ENCODE peak calls at places on chromosomes 3 and 15, in eight cellular contexts. V, C, Z, R, O, Q, G and Y are unnamed samples.

GRCh38 chr15:36667296-36667695 is 87.9 kb downstream of the CDIN1 start:
- DNase-seq in Q (no peak), R (no peak), O (no peak), G (no peak), C (no peak), Z (no peak), V (no peak), Y (no peak)

GRCh38 chr3:52132930-52133329 is 21.3 kb downstream of the POC1A start:
- DNase-seq in O (no peak), C (no peak), G (no peak), Z (no peak), V (no peak), R (no peak), Q (no peak), Y (no peak)

GRCh38 chr3:149258298-149258697 is 36.7 kb upstream of the CP start:
- DNase-seq in G (no peak), C (no peak), V (no peak), Z (no peak), Q (no peak), O (no peak), R (no peak), Y (no peak)

GRCh38 chr3:169241928-169242751 is 421.4 kb downstream of the MECOM start:
- DNase-seq in R (peak; percentile 18), Z (no peak), V (peak; percentile 55), G (no peak), C (no peak), Q (peak; percentile 11), O (no peak), Y (no peak)

GRCh38 chr3:195253981-195254432 is 17.0 kb downstream of the XXYLT1 start:
- DNase-seq in V (no peak), G (no peak), O (no peak), R (no peak), Z (no peak), Q (no peak), C (no peak), Y (no peak)

GRCh38 chr15:71444032-71444810 is 328.9 kb downstream of the THSD4 start:
- DNase-seq in O (no peak), R (no peak), C (no peak), G (no peak), Q (no peak), Z (no peak), V (no peak), Y (no peak)

GRCh38 chr3:49217688-49218470 is 46.5 kb downstream of the KLHDC8B start:
- DNase-seq in V (no peak), Q (no peak), Z (no peak), G (peak; percentile 59), R (no peak), C (no peak), O (no peak), Y (no peak)

GRCh38 chr3:45312836-45313493 is 75.4 kb upstream of the LARS2 start:
- DNase-seq in G (no peak), R (no peak), C (no peak), O (no peak), Q (peak; percentile 8), Z (no peak), V (no peak), Y (no peak)

GRCh38 chr3:44996556-44996969 is 20.5 kb downstream of the EXOSC7 start:
- DNase-seq in O (no peak), G (no peak), C (no peak), Q (no peak), V (no peak), Z (no peak), R (no peak), Y (no peak)

GRCh38 chr3:30269751-30270445 is 336.5 kb upstream of the TGFBR2 start:
- DNase-seq in O (no peak), V (no peak), C (no peak), Q (no peak), Z (no peak), G (no peak), R (no peak), Y (peak; percentile 71)

GRCh38 chr3:158773845-158774542 is 27.9 kb upstream of the MFSD1 start:
- DNase-seq in V (no peak), R (no peak), C (no peak), O (no peak), Z (no peak), Q (peak; percentile 89), G (no peak), Y (no peak)

GRCh38 chr3:47440131-47440530 is 35.6 kb downstream of the SCAP start:
- DNase-seq in G (no peak), R (peak; percentile 45), Q (peak; percentile 32), V (no peak), Z (peak; percentile 33), C (no peak), O (no peak), Y (no peak)

GRCh38 chr3:56754753-56755365 is 46.9 kb downstream of the ARHGEF3 start:
- DNase-seq in Z (no peak), G (no peak), V (no peak), O (no peak), C (peak; percentile 46), Q (no peak), R (no peak), Y (peak; percentile 72)

GRCh38 chr3:119297169-119297568 is 3.0 kb downstream of the ARHGAP31 start:
- DNase-seq in C (no peak), O (no peak), R (no peak), Z (no peak), V (no peak), Q (peak; percentile 44), G (no peak), Y (no peak)

GRCh38 chr3:193572426-193572908 is 17.8 kb upstream of the ATP13A4 start:
- DNase-seq in C (peak; percentile 29), O (peak; percentile 52), R (peak; percentile 60), Q (peak; percentile 68), Z (peak; percentile 20), G (no peak), V (peak; percentile 80), Y (no peak)

GRCh38 chr15:29560896-29561295 is 261.4 kb downstream of the TJP1 start:
- DNase-seq in O (no peak), Z (no peak), C (no peak), R (no peak), G (no peak), Q (no peak), V (no peak), Y (no peak)

GRCh38 chr3:46100812-46101211 is 73.5 kb upstream of the XCR1 start:
- DNase-seq in O (no peak), G (no peak), C (no peak), Z (no peak), V (no peak), Q (no peak), R (no peak), Y (no peak)

GRCh38 chr3:53822331-53822741 is 23.9 kb downstream of the CHDH start:
- DNase-seq in V (no peak), Z (no peak), C (no peak), O (no peak), R (no peak), Q (no peak), G (peak; percentile 82), Y (no peak)

GRCh38 chr15:68572921-68573320 is 5.9 kb upstream of the CORO2B start:
- DNase-seq in Q (no peak), G (no peak), O (peak; percentile 19), V (no peak), Z (no peak), C (no peak), R (no peak), Y (no peak)

GRCh38 chr3:100650651-100651611 is 41.5 kb downstream of the ADGRG7 start:
- DNase-seq in R (no peak), Q (peak; percentile 88), Z (no peak), G (no peak), V (peak; percentile 34), O (no peak), C (no peak), Y (peak; percentile 51)